ENCODE peak calls at places on chromosome 2, in nine cellular contexts. K, D, G, N, U, P, Z, I and R are unnamed samples.

GRCh38 chr2:105776560-105776928 is 31.8 kb downstream of the NCK2 start:
- DNase-seq in K (no peak), D (no peak), G (no peak), N (no peak), U (no peak), P (no peak), Z (no peak), I (no peak), R (no peak)

GRCh38 chr2:134482766-134483340 is 229.0 kb downstream of the MGAT5 start:
- DNase-seq in K (no peak), D (no peak), G (no peak), N (no peak), U (no peak), P (no peak), Z (no peak), I (no peak), R (no peak)

GRCh38 chr2:7749895-7750559 is 832.8 kb downstream of the RNF144A start:
- DNase-seq in K (no peak), D (no peak), G (no peak), N (no peak), U (no peak), P (no peak), Z (peak), I (no peak), R (no peak)

GRCh38 chr2:111698743-111699554 is 185.0 kb downstream of the ANAPC1 start:
- DNase-seq in K (peak), D (peak), G (no peak), N (peak), U (peak), P (peak), Z (peak), I (peak), R (peak)

GRCh38 chr2:85063981-85064599 is 69.1 kb upstream of the TCF7L1 start:
- DNase-seq in K (no peak), D (no peak), G (no peak), N (no peak), U (no peak), P (no peak), Z (no peak), I (no peak), R (no peak)

GRCh38 chr2:156340818-156341481 is 8.4 kb upstream of the NR4A2 start:
- DNase-seq in K (no peak), D (no peak), G (no peak), N (no peak), U (no peak), P (peak), Z (no peak), I (no peak), R (peak)

GRCh38 chr2:233346930-233347329 is 7.4 kb upstream of the DGKD start:
- DNase-seq in K (no peak), D (no peak), G (no peak), N (peak), U (no peak), P (no peak), Z (no peak), I (no peak), R (no peak)

GRCh38 chr2:8550932-8551621 is 130.8 kb upstream of the ID2 start:
- DNase-seq in K (no peak), D (no peak), G (no peak), N (no peak), U (no peak), P (no peak), Z (no peak), I (no peak), R (no peak)

GRCh38 chr2:116517936-116518335 is 1296.6 kb upstream of the DDX18 start:
- DNase-seq in K (no peak), D (no peak), G (no peak), N (no peak), U (no peak), P (peak), Z (no peak), I (no peak), R (no peak)

GRCh38 chr2:142874293-142874814 is 3.1 kb upstream of the KYNU start:
- DNase-seq in K (no peak), D (no peak), G (no peak), N (peak), U (peak), P (no peak), Z (peak), I (peak), R (peak)

GRCh38 chr2:74514368-74515270 is at the start of gene TLX2:
- DNase-seq in K (no peak), D (no peak), G (no peak), N (no peak), U (peak), P (peak), Z (no peak), I (no peak), R (peak)

GRCh38 chr2:237474931-237475703 is 11.9 kb upstream of the MLPH start:
- DNase-seq in K (peak), D (peak), G (no peak), N (peak), U (peak), P (peak), Z (peak), I (peak), R (peak)

GRCh38 chr2:8515390-8515761 is 166.5 kb upstream of the ID2 start:
- DNase-seq in K (no peak), D (no peak), G (peak), N (no peak), U (no peak), P (no peak), Z (no peak), I (no peak), R (no peak)

GRCh38 chr2:240796543-240797499 is 23.2 kb downstream of the KIF1A start:
- DNase-seq in K (no peak), D (no peak), G (no peak), N (no peak), U (no peak), P (no peak), Z (no peak), I (no peak), R (no peak)

GRCh38 chr2:175009917-175010621 is 4.9 kb upstream of the CHN1 start:
- DNase-seq in K (no peak), D (no peak), G (no peak), N (no peak), U (no peak), P (no peak), Z (no peak), I (no peak), R (peak)

GRCh38 chr2:20612835-20613341 is 38.0 kb downstream of the HS1BP3 start:
- DNase-seq in K (no peak), D (no peak), G (no peak), N (no peak), U (no peak), P (no peak), Z (no peak), I (no peak), R (no peak)

GRCh38 chr2:218711550-218711929 is 905 bp downstream of the TTLL4 start:
- DNase-seq in K (no peak), D (no peak), G (no peak), N (no peak), U (no peak), P (no peak), Z (no peak), I (no peak), R (peak)

GRCh38 chr2:241302759-241303651 is 12.5 kb downstream of the HDLBP start:
- DNase-seq in K (no peak), D (no peak), G (no peak), N (no peak), U (no peak), P (no peak), Z (no peak), I (no peak), R (no peak)

GRCh38 chr2:226796840-226797288 is 2.8 kb downstream of the IRS1 start:
- DNase-seq in K (no peak), D (no peak), G (no peak), N (peak), U (peak), P (no peak), Z (no peak), I (no peak), R (peak)

GRCh38 chr2:56382466-56382865 is 198.7 kb downstream of the CCDC85A start:
- DNase-seq in K (no peak), D (no peak), G (no peak), N (peak), U (no peak), P (no peak), Z (no peak), I (no peak), R (no peak)

GRCh38 chr2:96844405-96844808 is 586 bp upstream of the ANKRD23 start:
- DNase-seq in K (no peak), D (no peak), G (no peak), N (no peak), U (no peak), P (no peak), Z (no peak), I (no peak), R (no peak)

GRCh38 chr2:165015052-165015642 is 59.8 kb upstream of the SLC38A11 start:
- DNase-seq in K (peak), D (peak), G (no peak), N (peak), U (peak), P (peak), Z (peak), I (no peak), R (peak)

GRCh38 chr2:153307223-153307622 is 171.3 kb downstream of the RPRM start:
- DNase-seq in K (no peak), D (no peak), G (no peak), N (no peak), U (no peak), P (no peak), Z (no peak), I (no peak), R (no peak)

GRCh38 chr2:121664713-121665112 is 15.5 kb upstream of the CLASP1 start:
- DNase-seq in K (no peak), D (no peak), G (no peak), N (no peak), U (no peak), P (no peak), Z (no peak), I (no peak), R (no peak)

GRCh38 chr2:29475446-29476006 is 360.3 kb downstream of the CLIP4 start:
- DNase-seq in K (no peak), D (no peak), G (no peak), N (no peak), U (no peak), P (no peak), Z (no peak), I (no peak), R (no peak)

GRCh38 chr2:42369551-42370229 is 8.7 kb upstream of the COX7A2L start:
- DNase-seq in K (no peak), D (no peak), G (no peak), N (peak), U (no peak), P (no peak), Z (no peak), I (no peak), R (no peak)

GRCh38 chr2:71063216-71063615 is 5.2 kb upstream of the NAGK start:
- DNase-seq in K (no peak), D (no peak), G (no peak), N (no peak), U (no peak), P (no peak), Z (no peak), I (no peak), R (no peak)

GRCh38 chr2:904243-905024 is 46.2 kb upstream of the SNTG2 start:
- DNase-seq in K (no peak), D (no peak), G (no peak), N (no peak), U (no peak), P (peak), Z (no peak), I (no peak), R (no peak)

GRCh38 chr2:133054297-133054696 is 384.3 kb upstream of the LYPD1 start:
- DNase-seq in K (no peak), D (no peak), G (no peak), N (no peak), U (no peak), P (peak), Z (no peak), I (no peak), R (peak)

DNA sequence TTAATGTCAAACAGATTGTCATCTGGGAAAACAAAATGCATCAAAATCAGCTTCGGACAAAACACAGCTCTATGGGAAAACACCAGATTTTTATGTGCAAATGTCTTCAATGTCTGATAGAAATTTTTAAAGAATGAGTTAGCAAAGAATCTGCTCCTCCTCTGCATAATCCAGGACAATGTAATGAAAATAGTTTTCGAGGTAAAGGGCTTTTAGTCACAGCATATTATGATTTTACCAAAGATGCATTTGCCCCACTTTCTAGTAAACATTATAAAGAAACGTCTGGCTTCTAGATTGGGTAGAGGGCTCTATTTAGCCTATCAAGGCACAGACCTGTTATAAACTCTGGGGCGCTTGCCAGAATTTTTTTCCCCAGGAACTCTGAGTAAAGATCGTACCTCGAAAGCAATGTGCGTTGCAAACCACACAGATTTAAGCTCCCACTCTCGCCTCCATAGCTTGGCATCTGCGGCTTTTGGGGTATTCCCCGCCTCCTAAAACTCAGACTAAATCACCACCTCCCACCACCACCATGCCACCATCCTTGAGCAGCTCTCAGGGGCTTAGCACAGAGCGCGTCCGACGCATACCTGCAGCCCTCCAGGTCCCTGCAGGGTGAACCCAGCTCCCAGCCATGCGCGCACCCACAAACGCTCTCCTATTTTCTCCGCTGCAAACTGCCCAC is 926 bp downstream of the ACVR1C start:
- DNase-seq in K (no peak), D (no peak), G (no peak), N (no peak), U (peak), P (peak), Z (no peak), I (no peak), R (peak)
- TF ChIP-seq EZH2 in K (no peak), D (no peak), G (no peak), N (no peak), U (no peak), P (peak), Z (no peak), I (no peak), R (no peak)

DNA sequence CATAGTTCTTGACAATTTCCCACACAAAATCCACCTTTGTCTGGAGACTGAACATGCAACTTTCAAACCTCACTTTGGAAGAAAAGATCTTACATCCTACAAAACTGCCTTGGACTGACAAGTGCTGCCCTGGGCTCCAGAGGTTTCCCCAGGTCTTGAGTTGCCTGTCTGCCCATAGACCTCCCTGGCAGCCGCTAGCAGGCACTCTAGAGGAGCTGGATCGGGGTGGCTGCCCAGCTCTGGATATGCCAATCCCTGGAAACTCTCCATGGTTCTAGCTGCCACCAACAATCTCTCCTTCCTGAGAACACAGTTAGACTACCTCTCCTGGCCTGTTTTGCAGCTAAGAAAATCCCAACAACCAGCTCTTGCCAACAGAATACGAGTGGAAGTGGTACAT is 3.4 kb upstream of the ITGB6 start:
- DNase-seq in K (no peak), D (no peak), G (no peak), N (no peak), U (no peak), P (no peak), Z (no peak), I (no peak), R (no peak)
- H3K27ac ChIP-seq in K (no peak), D (no peak), G (no peak), N (no peak), U (no peak), P (no peak), Z (no peak), I (peak), R (no peak)

GRCh38 chr2:145002624-145003023 is 482.7 kb upstream of the ZEB2 start:
- DNase-seq in K (no peak), D (no peak), G (no peak), N (no peak), U (no peak), P (no peak), Z (no peak), I (no peak), R (no peak)
- TF ChIP-seq EZH2 in K (no peak), D (no peak), G (no peak), N (no peak), U (no peak), P (no peak), Z (no peak), I (no peak), R (no peak)

GRCh38 chr2:239720411-239721365 is 304.5 kb downstream of the NDUFA10 start:
- DNase-seq in K (no peak), D (no peak), G (no peak), N (no peak), U (no peak), P (no peak), Z (no peak), I (no peak), R (peak)
- H3K27ac ChIP-seq in K (no peak), D (no peak), G (no peak), N (no peak), U (no peak), P (no peak), Z (no peak), I (no peak), R (no peak)

GRCh38 chr2:26693287-26693849 is 846 bp downstream of the KCNK3 start:
- DNase-seq in K (no peak), D (no peak), G (no peak), N (peak), U (no peak), P (peak), Z (no peak), I (no peak), R (no peak)
- TF ChIP-seq EZH2 in K (no peak), D (no peak), G (no peak), N (no peak), U (no peak), P (no peak), Z (peak), I (no peak), R (peak)

GRCh38 chr2:120628248-120628647 is 107.4 kb upstream of the GLI2 start:
- DNase-seq in K (no peak), D (no peak), G (no peak), N (no peak), U (no peak), P (no peak), Z (no peak), I (peak), R (no peak)
- H3K27ac ChIP-seq in K (no peak), D (no peak), G (no peak), N (no peak), U (no peak), P (no peak), Z (no peak), I (no peak), R (no peak)